ENCODE peak calls at places on chromosome 12, in nine cellular contexts. J is endodermal cell, D is Calu3, Y is stomach, H is HFFc6, G is A549, A is nephron progenitor cell, Z is choroid plexus epithelial cell, P is brain microvascular endothelial cell. Q is an unnamed sample.

GRCh38 chr12:2013527-2014223 is 9.4 kb upstream of the DCP1B start:
- DNase-seq in J (peak), D (no peak), Y (peak), H (no peak), G (no peak), A (peak), Z (peak), P (no peak), Q (no peak)

GRCh38 chr12:74849801-74850200 is 312.2 kb downstream of the ATXN7L3B start:
- DNase-seq in J (no peak), D (no peak), Y (no peak), H (no peak), G (no peak), A (no peak), Z (peak), P (no peak), Q (no peak)

GRCh38 chr12:6947615-6948014 is 3.5 kb upstream of the PTPN6 start:
- DNase-seq in J (no peak), D (no peak), Y (no peak), H (no peak), G (no peak), A (no peak), Z (no peak), P (no peak), Q (no peak)

GRCh38 chr12:132610051-132610759 is at the start of gene LRCOL1:
- DNase-seq in J (peak), D (no peak), Y (no peak), H (peak), G (no peak), A (no peak), Z (peak), P (peak), Q (no peak)

GRCh38 chr12:30643366-30643765 is 52.3 kb downstream of the IPO8 start:
- DNase-seq in J (no peak), D (peak), Y (no peak), H (no peak), G (no peak), A (no peak), Z (peak), P (no peak), Q (no peak)

GRCh38 chr12:68327896-68328295 is 4.3 kb downstream of the MDM1 start:
- DNase-seq in J (no peak), D (no peak), Y (no peak), H (no peak), G (no peak), A (no peak), Z (no peak), P (no peak), Q (no peak)

GRCh38 chr12:104864668-104865067 is 93.4 kb downstream of the SLC41A2 start:
- DNase-seq in J (no peak), D (no peak), Y (no peak), H (no peak), G (no peak), A (no peak), Z (peak), P (no peak), Q (no peak)

GRCh38 chr12:84585996-84586395 is 326.6 kb downstream of the SLC6A15 start:
- DNase-seq in J (no peak), D (no peak), Y (no peak), H (no peak), G (no peak), A (no peak), Z (no peak), P (peak), Q (no peak)

GRCh38 chr12:106369624-106370346 is 12.2 kb downstream of the POLR3B start:
- DNase-seq in J (no peak), D (peak), Y (no peak), H (peak), G (no peak), A (no peak), Z (peak), P (peak), Q (peak)

GRCh38 chr12:123001467-123001866 is 21.0 kb downstream of the ARL6IP4 start:
- DNase-seq in J (no peak), D (no peak), Y (no peak), H (no peak), G (no peak), A (no peak), Z (no peak), P (no peak), Q (no peak)

GRCh38 chr12:20549115-20549719 is 145.9 kb upstream of the SLCO1C1 start:
- DNase-seq in J (peak), D (peak), Y (no peak), H (no peak), G (peak), A (peak), Z (peak), P (peak), Q (no peak)

GRCh38 chr12:38906482-38907170 is 1.2 kb upstream of the CPNE8 start:
- DNase-seq in J (peak), D (peak), Y (peak), H (no peak), G (peak), A (peak), Z (peak), P (peak), Q (peak)

GRCh38 chr12:51424094-51424661 is 453 bp upstream of the SLC4A8 start:
- DNase-seq in J (no peak), D (no peak), Y (no peak), H (no peak), G (no peak), A (no peak), Z (no peak), P (no peak), Q (no peak)

GRCh38 chr12:47165934-47166333 is 86.2 kb upstream of the AMIGO2 start:
- DNase-seq in J (peak), D (no peak), Y (no peak), H (no peak), G (no peak), A (peak), Z (peak), P (no peak), Q (no peak)

GRCh38 chr12:44525806-44526654 is 350.1 kb downstream of the NELL2 start:
- DNase-seq in J (peak), D (no peak), Y (no peak), H (no peak), G (no peak), A (no peak), Z (no peak), P (no peak), Q (no peak)

GRCh38 chr12:12755923-12756322 is 29.5 kb upstream of the APOLD1 start:
- DNase-seq in J (no peak), D (no peak), Y (no peak), H (no peak), G (no peak), A (no peak), Z (no peak), P (no peak), Q (no peak)

GRCh38 chr12:6614513-6615177 is 7.5 kb upstream of the CHD4 start:
- DNase-seq in J (peak), D (no peak), Y (no peak), H (peak), G (peak), A (no peak), Z (no peak), P (no peak), Q (no peak)

GRCh38 chr12:6133642-6134041 is 9.2 kb upstream of the VWF start:
- DNase-seq in J (peak), D (no peak), Y (no peak), H (no peak), G (no peak), A (no peak), Z (no peak), P (no peak), Q (no peak)

GRCh38 chr12:121446760-121447159 is 46.8 kb downstream of the RNF34 start:
- DNase-seq in J (no peak), D (no peak), Y (no peak), H (no peak), G (no peak), A (no peak), Z (no peak), P (no peak), Q (no peak)

GRCh38 chr12:131568336-131568735 is 142.6 kb upstream of the SFSWAP start:
- DNase-seq in J (no peak), D (no peak), Y (no peak), H (no peak), G (no peak), A (no peak), Z (no peak), P (no peak), Q (no peak)

GRCh38 chr12:34395056-34396005 is 373.0 kb downstream of the ALG10 start:
- DNase-seq in J (peak), D (no peak), Y (peak), H (no peak), G (no peak), A (no peak), Z (no peak), P (no peak), Q (no peak)

GRCh38 chr12:102964872-102965271 is 7.4 kb downstream of the ASCL1 start:
- DNase-seq in J (peak), D (peak), Y (peak), H (no peak), G (peak), A (peak), Z (no peak), P (no peak), Q (no peak)

GRCh38 chr12:113002155-113002554 is 23.8 kb downstream of the OAS2 start:
- DNase-seq in J (no peak), D (no peak), Y (no peak), H (no peak), G (peak), A (no peak), Z (peak), P (no peak), Q (no peak)

GRCh38 chr12:53182836-53183235 is 2.1 kb upstream of the CSAD start:
- DNase-seq in J (no peak), D (no peak), Y (no peak), H (no peak), G (no peak), A (no peak), Z (no peak), P (no peak), Q (no peak)

GRCh38 chr12:53184828-53185227 is 4.1 kb upstream of the CSAD start:
- DNase-seq in J (no peak), D (no peak), Y (no peak), H (no peak), G (no peak), A (no peak), Z (no peak), P (no peak), Q (no peak)

GRCh38 chr12:53187145-53187899 is 6.6 kb upstream of the CSAD start:
- DNase-seq in J (peak), D (no peak), Y (no peak), H (no peak), G (no peak), A (no peak), Z (no peak), P (no peak), Q (no peak)

GRCh38 chr12:53186745-53187144 is 6.0 kb upstream of the CSAD start:
- DNase-seq in J (peak), D (no peak), Y (no peak), H (no peak), G (no peak), A (no peak), Z (no peak), P (no peak), Q (no peak)

DNA sequence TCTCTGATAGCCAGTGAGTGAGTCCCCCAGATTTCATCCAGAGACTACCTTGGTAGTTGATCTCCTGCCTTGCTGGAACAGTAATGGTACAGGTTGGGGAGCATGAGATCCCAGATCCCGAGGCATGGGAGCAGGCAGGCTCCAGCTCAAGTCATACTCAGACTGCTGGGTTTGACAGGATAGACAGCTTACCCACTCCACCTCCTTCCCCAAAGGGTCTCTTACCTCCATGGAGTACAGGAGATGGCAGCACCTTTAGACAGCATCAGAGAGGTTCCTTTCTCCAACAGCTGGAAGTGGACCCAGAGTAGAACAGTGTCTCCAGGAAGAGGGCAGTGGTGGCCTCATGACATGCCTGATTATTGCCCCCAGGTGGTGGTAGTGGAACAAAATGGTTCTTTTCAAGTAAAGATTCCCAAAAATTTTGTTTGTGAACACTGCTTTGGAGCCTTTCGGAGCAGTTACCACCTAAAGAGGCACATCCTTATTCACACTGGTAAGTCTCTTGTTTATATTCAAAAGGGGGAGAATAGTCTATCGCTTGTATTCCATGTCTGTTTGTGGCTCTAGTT is 4.9 kb upstream of the CSAD start:
- DNase-seq in J (peak), D (no peak), Y (no peak), H (no peak), G (no peak), A (no peak), Z (no peak), P (no peak), Q (no peak)
- TF ChIP-seq CTCF in J (peak), D (no peak), Y (no peak), H (peak), G (peak), A (no peak), Z (peak), P (no peak), Q (no peak)

GRCh38 chr12:124433147-124433874 is 134.1 kb downstream of the NCOR2 start:
- DNase-seq in J (no peak), D (no peak), Y (peak), H (no peak), G (no peak), A (no peak), Z (no peak), P (no peak), Q (no peak)
- TF ChIP-seq CTCF in J (no peak), D (no peak), Y (no peak), H (no peak), G (no peak), A (no peak), Z (no peak), P (peak), Q (no peak)

DNA sequence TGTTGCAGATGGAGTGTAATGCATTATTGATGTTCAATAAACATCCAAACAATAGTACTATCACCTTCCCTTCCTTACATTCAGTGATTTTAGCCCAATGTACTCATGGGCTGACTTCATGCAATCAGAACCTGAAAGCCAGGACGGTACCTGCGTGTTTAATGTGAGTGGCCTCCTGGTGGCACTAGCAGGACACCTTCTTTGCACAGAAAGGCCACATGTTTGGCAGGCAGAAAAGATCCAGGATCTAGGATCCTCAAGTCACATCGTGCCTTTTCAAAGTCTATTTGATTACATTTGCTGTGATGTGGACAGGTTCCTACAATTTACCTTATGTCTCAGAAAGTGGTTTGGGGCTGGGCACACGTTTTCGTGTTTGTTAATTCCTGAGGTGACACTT is 82.9 kb downstream of the NEDD1 start:
- DNase-seq in J (peak), D (peak), Y (no peak), H (no peak), G (no peak), A (peak), Z (peak), P (no peak), Q (no peak)
- TF ChIP-seq CTCF in J (peak), D (no peak), Y (no peak), H (peak), G (peak), A (no peak), Z (no peak), P (peak), Q (no peak)

GRCh38 chr12:49868952-49869815 is 26.3 kb upstream of the BCDIN3D start:
- DNase-seq in J (peak), D (no peak), Y (peak), H (peak), G (no peak), A (no peak), Z (peak), P (peak), Q (peak)
- TF ChIP-seq CTCF in J (no peak), D (no peak), Y (no peak), H (no peak), G (no peak), A (no peak), Z (no peak), P (no peak), Q (no peak)

Q was measured in AG09319.